ENCODE peak calls at places on chromosomes 6 and 20, in eight cellular contexts. T is upper lobe of right lung, B is body of pancreas, Q is right cardiac atrium, F is upper lobe of left lung, P is GM12865, E is thyroid gland, V is uterus. J is an unnamed sample.

GRCh38 chr20:63688234-63689045 is 8.0 kb upstream of the TNFRSF6B start:
- DNase-seq in T (no peak), B (no peak), Q (peak; percentile 73), F (peak; percentile 78), P (no peak), E (no peak), V (no peak), J (no peak)

GRCh38 chr6:53313784-53314382 is 34.9 kb downstream of the ELOVL5 start:
- DNase-seq in T (no peak), B (no peak), Q (no peak), F (no peak), P (no peak), E (no peak), V (no peak), J (no peak)

GRCh38 chr6:136887899-136888298 is 34.2 kb upstream of the SLC35D3 start:
- DNase-seq in T (no peak), B (no peak), Q (no peak), F (no peak), P (no peak), E (no peak), V (no peak), J (no peak)

GRCh38 chr6:73203098-73203497 is 22.2 kb downstream of the KHDC1L start:
- DNase-seq in T (no peak), B (no peak), Q (no peak), F (no peak), P (no peak), E (no peak), V (no peak), J (no peak)

GRCh38 chr20:58139849-58140786 is 88.3 kb downstream of the ANKRD60 start:
- DNase-seq in T (peak; percentile 51), B (no peak), Q (no peak), F (peak; percentile 23), P (no peak), E (no peak), V (no peak), J (no peak)

GRCh38 chr6:44660561-44661220 is 273.2 kb downstream of the CDC5L start:
- DNase-seq in T (no peak), B (no peak), Q (no peak), F (no peak), P (no peak), E (no peak), V (no peak), J (no peak)

GRCh38 chr6:29763491-29764289 is 40.5 kb downstream of the HLA-F start:
- DNase-seq in T (no peak), B (no peak), Q (no peak), F (no peak), P (peak; percentile 33), E (no peak), V (no peak), J (no peak)

GRCh38 chr6:121584591-121585369 is 149.3 kb downstream of the GJA1 start:
- DNase-seq in T (no peak), B (no peak), Q (no peak), F (no peak), P (no peak), E (no peak), V (no peak), J (no peak)

GRCh38 chr6:56513631-56514030 is 129.1 kb downstream of the DST start:
- DNase-seq in T (no peak), B (no peak), Q (no peak), F (no peak), P (no peak), E (no peak), V (no peak), J (no peak)

GRCh38 chr6:43706788-43707187 is 19.2 kb upstream of the MRPS18A start:
- DNase-seq in T (no peak), B (no peak), Q (no peak), F (no peak), P (no peak), E (no peak), V (no peak), J (no peak)

GRCh38 chr6:147548930-147549475 is 40.5 kb downstream of the SAMD5 start:
- DNase-seq in T (no peak), B (no peak), Q (no peak), F (no peak), P (no peak), E (no peak), V (no peak), J (no peak)

GRCh38 chr20:1734269-1734858 is 76.8 kb upstream of the SIRPG start:
- DNase-seq in T (no peak), B (no peak), Q (no peak), F (no peak), P (peak; percentile 51), E (no peak), V (no peak), J (no peak)

GRCh38 chr6:36758516-36759176 is 61.0 kb downstream of the RAB44 start:
- DNase-seq in T (no peak), B (peak; percentile 34), Q (no peak), F (no peak), P (peak; percentile 56), E (no peak), V (no peak), J (no peak)

GRCh38 chr20:8309638-8310037 is 177.6 kb downstream of the PLCB1 start:
- DNase-seq in T (no peak), B (no peak), Q (peak; percentile 40), F (no peak), P (peak; percentile 2), E (no peak), V (no peak), J (no peak)

GRCh38 chr6:147126618-147127022 is 77.6 kb upstream of the STXBP5 start:
- DNase-seq in T (no peak), B (no peak), Q (no peak), F (no peak), P (no peak), E (peak; percentile 61), V (no peak), J (no peak)

GRCh38 chr6:117496383-117496990 is 14.0 kb downstream of the DCBLD1 start:
- DNase-seq in T (no peak), B (no peak), Q (no peak), F (no peak), P (peak; percentile 16), E (no peak), V (no peak), J (no peak)

GRCh38 chr6:132481189-132481588 is 31.7 kb downstream of the STX7 start:
- DNase-seq in T (no peak), B (no peak), Q (no peak), F (no peak), P (no peak), E (no peak), V (no peak), J (no peak)

GRCh38 chr6:16393326-16393725 is 154.9 kb downstream of the GMPR start:
- DNase-seq in T (no peak), B (no peak), Q (no peak), F (no peak), P (no peak), E (no peak), V (no peak), J (no peak)

GRCh38 chr6:154386848-154387717 is 30.5 kb upstream of the IPCEF1 start:
- DNase-seq in T (no peak), B (no peak), Q (no peak), F (no peak), P (no peak), E (no peak), V (no peak), J (peak; percentile 34)

GRCh38 chr6:136103101-136103688 is 146.9 kb downstream of the MTFR2 start:
- DNase-seq in T (no peak), B (no peak), Q (no peak), F (no peak), P (no peak), E (no peak), V (peak; percentile 48), J (no peak)

GRCh38 chr6:18269253-18269652 is 4.9 kb upstream of the DEK start:
- DNase-seq in T (no peak), B (no peak), Q (no peak), F (no peak), P (peak; percentile 24), E (no peak), V (no peak), J (no peak)

GRCh38 chr6:124487778-124488431 is 474.3 kb upstream of the RNF217 start:
- DNase-seq in T (no peak), B (no peak), Q (no peak), F (no peak), P (no peak), E (no peak), V (no peak), J (no peak)

GRCh38 chr20:52105045-52105572 is 86.5 kb downstream of the ZFP64 start:
- DNase-seq in T (peak; percentile 63), B (peak; percentile 18), Q (peak; percentile 62), F (peak; percentile 83), P (no peak), E (peak; percentile 29), V (no peak), J (peak; percentile 31)

DNA sequence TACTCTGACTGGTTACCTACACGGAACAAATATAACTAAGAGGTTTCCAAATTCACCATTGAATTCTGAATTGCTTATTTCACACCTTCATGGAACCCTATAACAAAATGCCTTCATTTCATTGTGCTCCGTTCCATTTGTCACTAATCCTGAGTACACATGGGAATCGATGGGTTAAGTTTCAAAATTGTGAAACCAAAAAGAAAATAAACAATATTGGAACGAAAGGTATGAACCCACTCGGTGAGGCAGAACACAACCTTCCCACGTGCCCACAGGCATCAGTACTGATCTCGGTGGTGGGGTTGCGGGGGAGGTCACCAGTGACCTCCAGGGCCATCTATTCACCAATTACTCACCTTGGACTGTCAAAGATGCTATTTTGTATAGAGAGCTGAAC is 34.0 kb downstream of the PLAGL1 start:
- DNase-seq in T (no peak), B (no peak), Q (no peak), F (no peak), P (no peak), E (no peak), V (no peak), J (no peak)
- H3K4me3 ChIP-seq in T (no peak overlapping the region), B (no peak overlapping the region), Q (no peak overlapping the region), F (no peak overlapping the region), P (no peak overlapping the region), E (no peak overlapping the region), V (no peak overlapping the region), J (no peak overlapping the region)

GRCh38 chr20:17936791-17937687 is 31.6 kb downstream of the SNX5 start:
- DNase-seq in T (no peak), B (peak; percentile 57), Q (peak; percentile 89), F (no peak), P (no peak), E (peak; percentile 50), V (peak; percentile 57), J (no peak)
- H3K4me3 ChIP-seq in T (no peak overlapping the region), B (no peak overlapping the region), Q (no peak overlapping the region), F (no peak overlapping the region), P (no peak overlapping the region), E (no peak overlapping the region), V (no peak overlapping the region), J (no peak overlapping the region)

GRCh38 chr6:5287205-5287965 is 26.1 kb downstream of the FARS2 start:
- DNase-seq in T (no peak), B (no peak), Q (peak; percentile 46), F (no peak), P (peak; percentile 40), E (no peak), V (no peak), J (no peak)
- H3K4me3 ChIP-seq in T (no peak overlapping the region), B (no peak overlapping the region), Q (no peak overlapping the region), F (no peak overlapping the region), P (peak overlapping the region; percentile 13), E (no peak overlapping the region), V (no peak overlapping the region), J (no peak overlapping the region)

GRCh38 chr6:46014054-46014453 is 1.6 kb downstream of the CLIC5 start:
- DNase-seq in T (no peak), B (no peak), Q (no peak), F (no peak), P (no peak), E (no peak), V (no peak), J (no peak)
- H3K4me3 ChIP-seq in T (peak overlapping the region; percentile 62), B (no peak overlapping the region), Q (peak overlapping the region; percentile 62), F (peak overlapping the region; percentile 61), P (no peak overlapping the region), E (no peak overlapping the region), V (no peak overlapping the region), J (peak overlapping the region; percentile 59)

J was measured in Caco-2.